ENCODE peak calls at places on chromosomes 3 and 15, in nine cellular contexts. V is NCI-H460, S is islet precursor cell, O is NCI-H1092, C is astrocyte of the spinal cord, Q is COLO829, H is ascending aorta, D is T-helper 2 cell, R is IMR-90. T is an unnamed sample.

GRCh38 chr15:101451192-101451799 is 38.2 kb downstream of the PCSK6 start:
- DNase-seq in O (no peak), V (no peak), H (no peak), Q (no peak), R (no peak), D (no peak), C (no peak), S (peak), T (no peak)

GRCh38 chr3:112604536-112604935 is 36.4 kb downstream of the CCDC80 start:
- DNase-seq in O (no peak), R (peak), Q (no peak), S (no peak), D (no peak), C (peak), V (no peak), H (no peak), T (no peak)

GRCh38 chr15:72200395-72201237 is 3.0 kb upstream of the GRAMD2A start:
- DNase-seq in H (no peak), D (no peak), S (peak), C (no peak), R (no peak), O (no peak), V (no peak), Q (no peak), T (no peak)

GRCh38 chr15:99906793-99907192 is 173.6 kb upstream of the LYSMD4 start:
- DNase-seq in S (no peak), D (no peak), Q (no peak), V (no peak), R (no peak), H (no peak), O (no peak), C (no peak), T (no peak)

GRCh38 chr15:89822030-89822429 is 7.4 kb upstream of the ANPEP start:
- DNase-seq in H (no peak), R (no peak), D (no peak), C (no peak), S (no peak), V (no peak), O (no peak), Q (no peak), T (no peak)

GRCh38 chr3:99648091-99648490 is 9.7 kb downstream of the COL8A1 start:
- DNase-seq in V (no peak), O (no peak), C (peak), S (peak), D (no peak), Q (peak), H (no peak), R (peak), T (no peak)

GRCh38 chr3:42544492-42545283 is 37.1 kb downstream of the SEC22C start:
- DNase-seq in O (peak), V (no peak), R (no peak), D (no peak), S (peak), C (peak), Q (no peak), H (no peak), T (no peak)

GRCh38 chr3:84039091-84039490 is 919.7 kb upstream of the CADM2 start:
- DNase-seq in Q (no peak), H (no peak), C (peak), R (no peak), D (no peak), S (no peak), O (no peak), V (no peak), T (no peak)

GRCh38 chr3:65971281-65972252 is 67.2 kb downstream of the MAGI1 start:
- DNase-seq in H (no peak), S (no peak), O (no peak), C (peak), Q (no peak), R (no peak), V (no peak), D (no peak), T (no peak)

GRCh38 chr3:124401841-124402240 is 328.4 kb upstream of the UMPS start:
- DNase-seq in H (no peak), D (no peak), R (peak), O (no peak), C (no peak), Q (no peak), V (peak), S (peak), T (peak)

GRCh38 chr15:45234562-45235235 is 17.3 kb upstream of the SLC28A2 start:
- DNase-seq in D (no peak), O (no peak), R (no peak), V (no peak), Q (no peak), S (no peak), C (no peak), H (no peak), T (no peak)

GRCh38 chr15:61057376-61057775 is 171.7 kb downstream of the RORA start:
- DNase-seq in S (no peak), V (no peak), H (no peak), D (no peak), R (no peak), C (no peak), O (no peak), Q (no peak), T (no peak)

GRCh38 chr15:64017082-64017588 is 29.1 kb downstream of the DAPK2 start:
- DNase-seq in R (peak), S (no peak), V (no peak), O (no peak), D (no peak), Q (no peak), H (no peak), C (peak), T (peak)

GRCh38 chr3:169769287-169770181 is at the start of gene ACTRT3:
- DNase-seq in V (peak), D (peak), H (peak), Q (peak), C (peak), R (peak), S (peak), O (peak), T (no peak)

GRCh38 chr3:161406594-161407555 is 35.6 kb upstream of the SPTSSB start:
- DNase-seq in D (no peak), H (no peak), V (no peak), R (no peak), S (no peak), C (no peak), O (no peak), Q (no peak), T (no peak)

GRCh38 chr3:104349836-104350235 is 1016.9 kb upstream of the ALCAM start:
- DNase-seq in H (no peak), Q (no peak), O (no peak), R (no peak), D (no peak), S (no peak), V (no peak), C (no peak), T (no peak)

GRCh38 chr15:58227706-58228543 is 89.7 kb downstream of the AQP9 start:
- DNase-seq in S (peak), O (peak), Q (peak), V (peak), R (peak), H (peak), D (peak), C (peak), T (no peak)

GRCh38 chr3:124461838-124462632 is 268.2 kb upstream of the UMPS start:
- DNase-seq in Q (no peak), O (no peak), D (no peak), C (no peak), H (no peak), S (no peak), V (no peak), R (no peak), T (no peak)

GRCh38 chr3:22399566-22399965 is 648.6 kb upstream of the ZNF385D start:
- DNase-seq in Q (no peak), S (no peak), R (no peak), C (peak), O (no peak), D (no peak), V (no peak), H (no peak), T (no peak)

GRCh38 chr3:14943042-14943441 is 4.3 kb upstream of the NR2C2 start:
- DNase-seq in H (no peak), Q (no peak), C (no peak), O (no peak), S (no peak), R (no peak), V (no peak), D (no peak), T (peak)